ENCODE peak calls at places on chromosomes 4 and X, in seven cellular contexts. J is stomach, T is left ventricle myocardium inferior, Z is heart right ventricle, O is colonic mucosa, X is right lobe of liver, F is pancreas. R is an unnamed sample. For H3K4me1, the result is how much of the 10 kb centered on the place peaks cover.

GRCh38 chr4:98745372-98745771 is 87.0 kb upstream of the TSPAN5 start:
- DNase-seq in O (peak), X (peak), F (no peak), T (no peak), Z (no peak), J (no peak), R (no peak)

GRCh38 chr4:77734928-77735327 is 84.2 kb downstream of the CNOT6L start:
- DNase-seq in J (no peak), O (no peak), Z (no peak), F (no peak), X (no peak), T (no peak), R (no peak)

GRCh38 chrX:123081766-123082165 is 102.3 kb upstream of the GRIA3 start:
- DNase-seq in T (no peak), Z (no peak), O (no peak), X (no peak), J (no peak), F (no peak), R (no peak)

GRCh38 chrX:149372861-149373260 is 132.2 kb downstream of the IDS start:
- DNase-seq in X (no peak), O (no peak), T (no peak), J (no peak), Z (no peak), F (no peak), R (no peak)

GRCh38 chrX:70255452-70255851 is 4.6 kb downstream of the P2RY4 start:
- DNase-seq in J (no peak), X (no peak), O (no peak), F (no peak), T (no peak), Z (no peak), R (no peak)

GRCh38 chr4:44522761-44523445 is 74.3 kb upstream of the KCTD8 start:
- DNase-seq in Z (no peak), F (no peak), T (no peak), X (no peak), J (no peak), O (no peak), R (no peak)

GRCh38 chr4:148442830-148443549 is 776 bp upstream of the NR3C2 start:
- DNase-seq in X (no peak), J (no peak), Z (peak), F (no peak), O (no peak), T (peak), R (no peak)

GRCh38 chr4:83138979-83139378 is 24.4 kb upstream of the PLAC8 start:
- DNase-seq in O (no peak), J (no peak), T (no peak), F (no peak), X (no peak), Z (no peak), R (no peak)

GRCh38 chrX:107654778-107655761 is 26.8 kb downstream of the PRPS1 start:
- DNase-seq in J (peak), Z (peak), X (peak), F (no peak), O (peak), T (peak), R (peak)

GRCh38 chrX:24842486-24842885 is 148.8 kb downstream of the POLA1 start:
- DNase-seq in F (no peak), J (no peak), T (no peak), Z (no peak), X (no peak), O (no peak), R (no peak)

GRCh38 chr4:72974694-72975487 is 94.6 kb downstream of the COX18 start:
- DNase-seq in J (no peak), X (no peak), O (no peak), T (no peak), Z (no peak), F (no peak), R (no peak)

GRCh38 chr4:158259955-158260575 is 49.8 kb downstream of the TMEM144 start:
- DNase-seq in O (no peak), J (no peak), T (no peak), X (no peak), Z (no peak), F (no peak), R (no peak)

GRCh38 chr4:98260047-98260578 is 1.1 kb upstream of the RAP1GDS1 start:
- DNase-seq in J (peak), O (peak), X (peak), T (peak), Z (no peak), F (peak), R (peak)

GRCh38 chr4:187619319-187619718 is 376.3 kb upstream of the ZFP42 start:
- DNase-seq in Z (no peak), X (no peak), O (no peak), F (no peak), J (no peak), T (no peak), R (no peak)

GRCh38 chrX:46244451-46244850 is 300.8 kb downstream of the ZNF674 start:
- DNase-seq in X (no peak), O (no peak), F (no peak), Z (no peak), T (no peak), J (no peak), R (no peak)

GRCh38 chrX:124240422-124240821 is 92.0 kb upstream of the TEX13D start:
- DNase-seq in F (no peak), T (no peak), J (no peak), Z (no peak), O (no peak), X (no peak), R (no peak)

GRCh38 chrX:21870494-21870893 is 14.7 kb downstream of the YY2 start:
- DNase-seq in O (no peak), X (no peak), T (no peak), J (no peak), Z (no peak), F (no peak), R (no peak)

GRCh38 chr4:104677122-104677521 is 182.4 kb upstream of the CXXC4 start:
- DNase-seq in O (peak), T (no peak), J (no peak), Z (no peak), X (no peak), F (no peak), R (no peak)

GRCh38 chrX:55715847-55716246 is 1.7 kb upstream of the RRAGB start:
- DNase-seq in Z (no peak), F (no peak), O (no peak), T (no peak), X (no peak), J (no peak), R (no peak)

GRCh38 chr4:150082241-150082640 is 4.0 kb downstream of the DCLK2 start:
- DNase-seq in J (peak), T (no peak), X (no peak), O (no peak), Z (no peak), F (no peak), R (no peak)

GRCh38 chr4:83890231-83890630 is 354.3 kb downstream of the GPAT3 start:
- DNase-seq in T (no peak), Z (no peak), O (no peak), F (no peak), J (no peak), X (no peak), R (no peak)

GRCh38 chr4:133355636-133356035 is 206.5 kb downstream of the PCDH10 start:
- DNase-seq in T (no peak), J (no peak), F (no peak), Z (no peak), X (no peak), O (no peak), R (no peak)

GRCh38 chr4:119025440-119025839 is 110.2 kb upstream of the MYOZ2 start:
- DNase-seq in X (no peak), O (peak), J (peak), T (peak), F (no peak), Z (no peak), R (peak)

GRCh38 chr4:174340714-174341113 is 57.0 kb downstream of the CEP44 start:
- DNase-seq in Z (no peak), T (no peak), F (no peak), O (no peak), J (no peak), X (no peak), R (no peak)

GRCh38 chr4:184267673-184268573 is 50.2 kb upstream of the ENPP6 start:
- DNase-seq in Z (peak), O (peak), X (peak), J (peak), F (no peak), T (peak), R (peak)

GRCh38 chr4:184267206-184267608 is 49.5 kb upstream of the ENPP6 start:
- DNase-seq in F (no peak), T (no peak), O (no peak), Z (no peak), J (no peak), X (no peak), R (no peak)

GRCh38 chr4:184270808-184271413 is 53.2 kb upstream of the ENPP6 start:
- DNase-seq in O (no peak), Z (no peak), X (peak), J (no peak), F (no peak), T (no peak), R (no peak)

GRCh38 chr4:184269879-184270430 is 52.3 kb upstream of the ENPP6 start:
- DNase-seq in T (no peak), Z (no peak), X (peak), J (no peak), F (no peak), O (no peak), R (no peak)

GRCh38 chr4:184268574-184269160 is 51.0 kb upstream of the ENPP6 start:
- DNase-seq in Z (no peak), F (no peak), O (no peak), T (no peak), X (no peak), J (no peak), R (no peak)
- H3K4me3 ChIP-seq in Z (no peak), F (no peak), O (no peak), T (no peak), X (peak), J (no peak), R (no peak)

DNA sequence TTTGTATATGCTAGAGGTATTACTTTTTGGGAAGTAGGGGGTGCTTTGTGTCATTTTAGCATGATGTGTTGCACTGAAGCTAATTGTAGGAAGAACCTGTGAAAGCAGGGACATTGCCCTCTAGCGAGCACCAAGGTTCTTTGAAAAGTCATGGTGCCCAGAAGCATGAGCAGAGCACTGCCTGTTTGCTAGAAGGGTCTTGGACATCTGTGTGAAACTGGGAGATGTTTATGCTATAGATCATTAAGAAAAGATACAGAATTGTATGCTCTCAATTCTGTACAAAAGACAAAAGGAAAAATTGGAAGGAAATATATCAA is 14.7 kb downstream of the GRPR start:
- DNase-seq in T (no peak), X (no peak), F (no peak), Z (no peak), J (no peak), O (no peak), R (no peak)
- TF ChIP-seq CTCF in T (peak), X (peak), F (peak), Z (no peak), J (no peak), O (no peak), R (no peak)

DNA sequence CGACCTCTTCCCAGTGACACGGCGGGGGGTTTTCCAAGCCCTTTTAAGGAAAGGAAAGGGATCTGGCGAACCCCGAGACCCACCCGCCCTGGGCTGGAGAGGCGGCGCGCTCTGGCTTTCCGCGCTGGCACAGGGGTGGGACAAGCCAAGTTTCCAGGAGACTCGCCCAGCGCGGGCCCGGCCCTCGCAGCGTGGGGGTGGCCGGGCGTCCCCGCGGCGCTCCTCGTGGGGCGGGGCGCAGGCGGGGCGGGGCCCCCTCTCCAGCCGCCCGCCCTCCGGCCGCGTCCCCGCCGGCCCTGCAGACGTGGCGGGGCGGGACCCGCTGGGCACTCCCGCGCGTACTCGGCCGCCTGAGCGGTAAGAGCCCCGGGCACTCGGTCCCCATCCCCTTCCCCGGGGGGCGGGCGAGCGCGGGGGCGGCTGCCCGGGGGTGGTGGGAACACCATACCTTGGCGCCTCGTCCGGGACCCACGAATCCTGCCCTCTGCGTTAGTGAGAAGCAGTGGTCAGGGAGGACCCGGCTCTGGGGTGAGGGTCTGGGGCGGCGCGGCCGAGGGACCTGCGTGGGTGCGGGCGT is at the start of gene FAM114A1:
- DNase-seq in Z (peak), J (peak), F (peak), X (peak), O (peak), T (peak), R (peak)
- H3K4me1 ChIP-seq in Z (under half), J (under half), F (under half), X (under half), O (under half), T (under half), R (under half)

GRCh38 chr4:8238515-8239053 is 31.0 kb upstream of the HTRA3 start:
- DNase-seq in J (no peak), F (peak), X (peak), O (no peak), Z (no peak), T (no peak), R (no peak)

GRCh38 chr4:8236920-8237195 is 32.7 kb upstream of the HTRA3 start:
- DNase-seq in F (peak), O (no peak), Z (no peak), J (no peak), X (no peak), T (no peak), R (no peak)

GRCh38 chr4:8239226-8239625 is 30.3 kb upstream of the HTRA3 start:
- DNase-seq in O (no peak), X (no peak), T (no peak), Z (no peak), J (no peak), F (peak), R (no peak)

GRCh38 chr4:8237256-8237989 is 32.1 kb upstream of the HTRA3 start:
- DNase-seq in T (no peak), J (no peak), Z (no peak), O (no peak), X (no peak), F (peak), R (no peak)

DNA sequence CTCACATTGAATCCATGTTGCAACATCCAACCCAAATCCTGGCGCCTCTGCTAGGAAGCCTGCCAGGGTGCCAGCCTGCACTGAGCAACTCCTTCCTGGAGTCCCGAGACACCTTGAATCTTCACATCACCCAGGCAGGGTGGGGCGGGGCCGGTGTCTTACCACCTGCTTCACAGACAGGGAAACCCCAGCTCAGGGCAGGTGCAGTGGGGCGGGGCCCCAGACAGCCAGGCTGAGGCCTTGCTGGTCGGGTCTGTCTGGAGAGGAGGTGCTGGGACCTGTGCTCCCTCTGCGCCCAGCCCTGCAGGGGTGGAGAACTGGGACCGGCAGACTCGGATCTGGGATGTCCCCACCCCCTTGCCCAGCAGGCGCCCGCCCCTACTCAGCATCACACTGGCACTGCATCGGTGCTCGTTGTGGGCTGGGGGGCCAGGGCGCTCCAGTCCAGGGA is 31.5 kb upstream of the HTRA3 start:
- DNase-seq in X (peak), F (peak), J (peak), T (no peak), Z (no peak), O (peak), R (no peak)
- H3K4me3 ChIP-seq in X (no peak), F (no peak), J (no peak), T (no peak), Z (no peak), O (no peak), R (no peak)

DNA sequence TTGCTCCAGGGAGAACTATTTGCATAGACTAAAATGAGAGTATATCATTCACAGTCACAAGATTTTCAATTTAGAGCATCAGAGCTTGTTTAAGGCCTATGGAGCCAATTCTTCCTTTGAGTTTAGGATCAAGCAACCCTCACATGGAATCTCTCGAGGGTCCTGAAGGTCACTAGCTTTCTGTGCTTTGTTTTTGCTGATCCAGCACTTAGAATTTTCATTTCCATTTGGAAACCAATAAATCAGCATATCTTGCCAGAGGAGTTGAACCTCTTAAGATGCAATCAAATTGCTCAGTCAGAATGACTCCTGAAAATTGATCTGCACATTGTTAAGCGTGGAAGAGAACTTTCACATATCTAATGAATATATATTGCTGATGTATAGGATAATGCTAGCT is 1039.6 kb downstream of the PDHA2 start:
- DNase-seq in Z (no peak), F (no peak), X (no peak), J (no peak), O (no peak), T (no peak), R (no peak)
- TF ChIP-seq CTCF in Z (no peak), F (no peak), X (no peak), J (no peak), O (no peak), T (no peak), R (no peak)

R was measured in lung.